ENCODE peak calls at places on chromosomes 3 and 15, in seven cellular contexts. One of them, this sample, is unnamed.

GRCh38 chr3:107657971-107658370 is 135.2 kb downstream of the BBX start:
- DNase-seq in progenitor cell of endocrine pancreas: no peak
- DNase-seq in breast epithelium: no peak
- DNase-seq in RWPE1: no peak
- DNase-seq in adrenal gland: no peak
- DNase-seq in AG09319: no peak
- DNase-seq in GM20000: no peak
- DNase-seq in this sample: no peak

GRCh38 chr15:91298101-91298500 is 198.0 kb downstream of the SV2B start:
- DNase-seq in AG09319: no peak
- DNase-seq in GM20000: no peak
- DNase-seq in RWPE1: no peak
- DNase-seq in progenitor cell of endocrine pancreas: no peak
- DNase-seq in breast epithelium: no peak
- DNase-seq in adrenal gland: no peak
- DNase-seq in this sample: no peak

GRCh38 chr3:152961323-152961722 is 126.4 kb downstream of the P2RY1 start:
- DNase-seq in progenitor cell of endocrine pancreas: no peak
- DNase-seq in GM20000: peak; percentile 27
- DNase-seq in breast epithelium: no peak
- DNase-seq in adrenal gland: no peak
- DNase-seq in RWPE1: peak; percentile 45
- DNase-seq in AG09319: peak; percentile 11
- DNase-seq in this sample: peak; percentile 38

GRCh38 chr3:141738636-141739363 is 702 bp downstream of the RNF7 start:
- DNase-seq in progenitor cell of endocrine pancreas: no peak
- DNase-seq in AG09319: no peak
- DNase-seq in RWPE1: peak; percentile 49
- DNase-seq in adrenal gland: no peak
- DNase-seq in breast epithelium: no peak
- DNase-seq in GM20000: peak; percentile 27
- DNase-seq in this sample: peak; percentile 15

GRCh38 chr3:4982773-4983738 is 3.8 kb downstream of the BHLHE40 start:
- DNase-seq in progenitor cell of endocrine pancreas: no peak
- DNase-seq in AG09319: no peak
- DNase-seq in breast epithelium: no peak
- DNase-seq in adrenal gland: peak; percentile 25
- DNase-seq in RWPE1: no peak
- DNase-seq in GM20000: no peak
- DNase-seq in this sample: no peak

GRCh38 chr15:48084759-48085420 is 35.9 kb upstream of the SLC24A5 start:
- DNase-seq in RWPE1: peak; percentile 48
- DNase-seq in breast epithelium: no peak
- DNase-seq in adrenal gland: no peak
- DNase-seq in GM20000: peak; percentile 32
- DNase-seq in progenitor cell of endocrine pancreas: no peak
- DNase-seq in AG09319: no peak
- DNase-seq in this sample: peak; percentile 22

GRCh38 chr3:84304214-84304613 is 654.6 kb upstream of the CADM2 start:
- DNase-seq in GM20000: no peak
- DNase-seq in AG09319: no peak
- DNase-seq in adrenal gland: no peak
- DNase-seq in breast epithelium: no peak
- DNase-seq in RWPE1: no peak
- DNase-seq in progenitor cell of endocrine pancreas: no peak
- DNase-seq in this sample: no peak

GRCh38 chr3:187490366-187490765 is 122.2 kb downstream of the RTP4 start:
- DNase-seq in AG09319: no peak
- DNase-seq in adrenal gland: no peak
- DNase-seq in progenitor cell of endocrine pancreas: no peak
- DNase-seq in RWPE1: no peak
- DNase-seq in GM20000: no peak
- DNase-seq in breast epithelium: no peak
- DNase-seq in this sample: no peak

GRCh38 chr3:102174832-102175374 is 259.9 kb upstream of the ZPLD1 start:
- DNase-seq in progenitor cell of endocrine pancreas: no peak
- DNase-seq in GM20000: no peak
- DNase-seq in breast epithelium: no peak
- DNase-seq in adrenal gland: no peak
- DNase-seq in AG09319: no peak
- DNase-seq in RWPE1: no peak
- DNase-seq in this sample: no peak

GRCh38 chr15:61091229-61091628 is 137.9 kb downstream of the RORA start:
- DNase-seq in GM20000: no peak
- DNase-seq in adrenal gland: no peak
- DNase-seq in breast epithelium: no peak
- DNase-seq in RWPE1: no peak
- DNase-seq in AG09319: no peak
- DNase-seq in progenitor cell of endocrine pancreas: no peak
- DNase-seq in this sample: no peak

GRCh38 chr3:130576571-130577266 is 59.7 kb downstream of the COL6A6 start:
- DNase-seq in progenitor cell of endocrine pancreas: no peak
- DNase-seq in RWPE1: no peak
- DNase-seq in AG09319: peak; percentile 25
- DNase-seq in GM20000: no peak
- DNase-seq in adrenal gland: no peak
- DNase-seq in breast epithelium: no peak
- DNase-seq in this sample: no peak

DNA sequence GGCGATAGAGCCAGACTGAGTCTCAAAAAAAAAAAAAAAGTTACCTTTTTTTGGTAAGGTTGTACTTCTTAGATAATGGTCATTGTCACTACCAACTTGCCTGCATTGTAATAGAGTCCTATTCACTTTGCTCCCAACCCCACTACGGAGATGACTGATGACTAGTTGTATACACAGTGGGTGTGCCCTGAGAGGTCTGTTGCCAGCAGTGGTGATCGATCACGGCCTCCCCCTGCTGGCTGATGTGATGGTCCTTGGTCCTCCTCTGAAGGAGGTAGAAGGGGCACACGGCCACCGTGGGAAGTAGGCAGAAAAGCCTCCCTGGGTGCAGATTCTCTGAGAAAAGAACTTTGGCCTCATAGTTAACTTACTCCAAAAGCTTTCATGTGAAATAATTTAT is 10.7 kb downstream of the GCNT3 start:
- DNase-seq in AG09319: no peak
- DNase-seq in RWPE1: peak; percentile 92
- DNase-seq in GM20000: peak; percentile 79
- DNase-seq in adrenal gland: no peak
- DNase-seq in breast epithelium: no peak
- DNase-seq in progenitor cell of endocrine pancreas: peak; percentile 51
- DNase-seq in this sample: peak; percentile 73
- TF ChIP-seq CTCF in AG09319: peak; percentile 39
- TF ChIP-seq CTCF in RWPE1: peak; percentile 15
- TF ChIP-seq CTCF in GM20000: peak; percentile 48
- TF ChIP-seq CTCF in adrenal gland: no peak
- TF ChIP-seq CTCF in breast epithelium: no peak
- TF ChIP-seq CTCF in progenitor cell of endocrine pancreas: peak; percentile 63
- TF ChIP-seq CTCF in this sample: peak; percentile 64

GRCh38 chr3:36992806-36993325 is at the start of gene EPM2AIP1:
- DNase-seq in GM20000: peak; percentile 94
- DNase-seq in adrenal gland: no peak
- DNase-seq in breast epithelium: no peak
- DNase-seq in RWPE1: peak; percentile 100
- DNase-seq in progenitor cell of endocrine pancreas: peak; percentile 65
- DNase-seq in AG09319: no peak
- DNase-seq in this sample: no peak
- TF ChIP-seq CTCF in GM20000: peak; percentile 16
- TF ChIP-seq CTCF in adrenal gland: peak; percentile 41
- TF ChIP-seq CTCF in breast epithelium: peak; percentile 35
- TF ChIP-seq CTCF in RWPE1: peak; percentile 12
- TF ChIP-seq CTCF in progenitor cell of endocrine pancreas: peak; percentile 49
- TF ChIP-seq CTCF in AG09319: peak; percentile 10
- TF ChIP-seq CTCF in this sample: peak; percentile 33

DNA sequence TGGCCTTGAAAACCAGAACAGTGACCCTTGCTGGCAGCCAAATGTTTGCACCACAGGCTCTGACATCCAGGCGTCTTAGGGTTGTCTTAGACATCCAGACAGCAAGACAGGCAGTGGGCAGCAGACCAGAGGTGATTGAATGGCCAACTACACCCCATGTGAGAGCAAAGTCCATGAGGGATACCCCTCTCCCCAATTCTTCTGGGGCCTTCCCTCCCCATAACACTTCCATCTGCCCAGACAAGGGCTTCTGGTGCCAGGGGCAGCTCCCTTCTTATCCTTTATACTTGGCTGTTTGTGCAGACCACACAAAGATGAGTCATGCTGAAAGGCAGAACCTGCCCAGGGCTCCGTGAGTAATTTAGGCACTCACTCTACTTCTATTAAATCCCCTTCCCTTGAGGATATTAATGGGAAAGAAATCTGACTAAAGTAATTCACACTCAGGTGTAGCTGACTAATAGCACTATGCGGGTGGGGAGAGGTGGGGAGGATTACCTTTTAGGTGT is 257.9 kb downstream of the UACA start:
- DNase-seq in progenitor cell of endocrine pancreas: no peak
- DNase-seq in adrenal gland: no peak
- DNase-seq in GM20000: no peak
- DNase-seq in RWPE1: peak; percentile 91
- DNase-seq in breast epithelium: no peak
- DNase-seq in AG09319: no peak
- DNase-seq in this sample: no peak
- TF ChIP-seq CTCF in progenitor cell of endocrine pancreas: no peak
- TF ChIP-seq CTCF in adrenal gland: no peak
- TF ChIP-seq CTCF in GM20000: no peak
- TF ChIP-seq CTCF in RWPE1: no peak
- TF ChIP-seq CTCF in breast epithelium: no peak
- TF ChIP-seq CTCF in AG09319: no peak
- TF ChIP-seq CTCF in this sample: no peak

GRCh38 chr15:67935244-67935643 is 95.4 kb upstream of the RNU6-1 start:
- DNase-seq in progenitor cell of endocrine pancreas: no peak
- DNase-seq in breast epithelium: no peak
- DNase-seq in GM20000: no peak
- DNase-seq in AG09319: no peak
- DNase-seq in RWPE1: no peak
- DNase-seq in adrenal gland: no peak
- DNase-seq in this sample: no peak
- TF ChIP-seq CTCF in progenitor cell of endocrine pancreas: no peak
- TF ChIP-seq CTCF in breast epithelium: no peak
- TF ChIP-seq CTCF in GM20000: no peak
- TF ChIP-seq CTCF in AG09319: no peak
- TF ChIP-seq CTCF in RWPE1: no peak
- TF ChIP-seq CTCF in adrenal gland: no peak
- TF ChIP-seq CTCF in this sample: no peak

GRCh38 chr3:71304684-71305083 is 278.8 kb downstream of the FOXP1 start:
- DNase-seq in breast epithelium: no peak
- DNase-seq in progenitor cell of endocrine pancreas: no peak
- DNase-seq in RWPE1: no peak
- DNase-seq in AG09319: no peak
- DNase-seq in adrenal gland: no peak
- DNase-seq in GM20000: no peak
- DNase-seq in this sample: no peak
- TF ChIP-seq CTCF in breast epithelium: no peak
- TF ChIP-seq CTCF in progenitor cell of endocrine pancreas: peak; percentile 44
- TF ChIP-seq CTCF in RWPE1: no peak
- TF ChIP-seq CTCF in AG09319: peak; percentile 35
- TF ChIP-seq CTCF in adrenal gland: no peak
- TF ChIP-seq CTCF in GM20000: no peak
- TF ChIP-seq CTCF in this sample: peak; percentile 9

DNA sequence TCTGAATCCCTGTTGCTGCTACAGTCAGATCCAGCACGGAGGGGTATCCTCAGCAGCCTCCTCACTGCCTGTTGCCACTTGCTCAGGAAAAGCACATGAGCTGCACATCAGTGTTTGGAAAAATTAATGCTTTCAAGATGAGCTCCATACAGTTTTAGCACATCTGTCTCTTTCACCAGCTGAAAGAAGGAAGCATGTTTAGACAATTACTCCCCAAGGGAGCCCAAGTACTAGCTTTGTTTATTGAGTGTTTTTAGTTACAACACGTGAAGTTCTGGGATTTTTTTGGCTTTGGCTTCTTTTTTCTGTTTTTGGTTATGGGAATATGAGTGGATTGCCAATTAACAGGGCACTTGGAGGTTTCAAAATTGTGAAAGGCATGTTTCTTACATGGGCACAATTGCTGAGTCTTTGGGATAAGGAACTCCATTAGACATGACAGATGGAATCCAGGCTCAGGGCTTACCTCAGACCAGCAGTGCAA is 92.5 kb upstream of the ROPN1 start:
- DNase-seq in adrenal gland: no peak
- DNase-seq in progenitor cell of endocrine pancreas: no peak
- DNase-seq in RWPE1: no peak
- DNase-seq in breast epithelium: no peak
- DNase-seq in AG09319: peak; percentile 74
- DNase-seq in GM20000: no peak
- DNase-seq in this sample: no peak
- TF ChIP-seq CTCF in adrenal gland: no peak
- TF ChIP-seq CTCF in progenitor cell of endocrine pancreas: no peak
- TF ChIP-seq CTCF in RWPE1: no peak
- TF ChIP-seq CTCF in breast epithelium: no peak
- TF ChIP-seq CTCF in AG09319: no peak
- TF ChIP-seq CTCF in GM20000: no peak
- TF ChIP-seq CTCF in this sample: no peak

DNA sequence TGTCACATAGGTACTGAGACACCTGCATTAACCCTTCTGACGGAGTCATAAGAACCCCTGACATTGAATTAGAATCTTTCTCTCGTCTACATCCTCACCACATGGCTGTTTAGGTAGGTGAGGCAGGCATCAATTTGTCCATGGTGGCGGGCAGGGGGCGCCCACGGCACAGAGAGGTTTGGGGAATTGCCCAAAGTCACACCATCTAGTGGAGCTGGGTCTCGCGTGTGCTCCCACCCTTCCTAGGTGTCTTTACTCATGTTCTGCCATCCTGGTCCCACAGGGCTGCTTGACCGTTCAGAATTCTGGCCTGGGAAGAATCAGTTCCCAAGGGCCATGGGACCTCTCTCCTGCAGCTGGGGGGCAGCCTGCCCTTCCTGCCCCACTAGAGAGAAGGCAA is 14.7 kb upstream of the DLL4 start:
- DNase-seq in GM20000: no peak
- DNase-seq in AG09319: no peak
- DNase-seq in progenitor cell of endocrine pancreas: no peak
- DNase-seq in adrenal gland: no peak
- DNase-seq in RWPE1: no peak
- DNase-seq in breast epithelium: no peak
- DNase-seq in this sample: no peak
- TF ChIP-seq CTCF in GM20000: no peak
- TF ChIP-seq CTCF in AG09319: no peak
- TF ChIP-seq CTCF in progenitor cell of endocrine pancreas: peak; percentile 29
- TF ChIP-seq CTCF in adrenal gland: no peak
- TF ChIP-seq CTCF in RWPE1: no peak
- TF ChIP-seq CTCF in breast epithelium: no peak
- TF ChIP-seq CTCF in this sample: peak; percentile 8

DNA sequence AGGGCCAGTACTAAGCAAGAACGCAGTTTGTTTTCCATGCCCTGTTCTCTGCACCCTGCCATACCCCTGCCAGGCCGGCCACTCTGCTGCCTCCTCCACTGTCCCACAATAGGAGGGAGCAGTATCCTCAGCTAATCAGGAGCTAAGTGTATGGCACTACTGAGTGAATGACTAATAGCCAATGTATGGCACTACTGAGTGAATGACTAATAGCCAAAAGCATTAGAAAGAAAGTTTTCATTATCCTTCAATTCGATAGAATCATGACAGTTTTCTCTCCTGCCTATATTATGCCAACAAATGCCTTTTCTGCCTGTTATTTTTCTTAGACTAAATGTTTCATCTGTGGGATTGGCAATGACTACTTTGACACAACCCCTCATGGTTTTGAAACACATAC is 107.5 kb upstream of the CHRM5 start:
- DNase-seq in AG09319: no peak
- DNase-seq in breast epithelium: no peak
- DNase-seq in progenitor cell of endocrine pancreas: no peak
- DNase-seq in GM20000: no peak
- DNase-seq in adrenal gland: no peak
- DNase-seq in RWPE1: peak; percentile 53
- DNase-seq in this sample: no peak
- TF ChIP-seq CTCF in AG09319: no peak
- TF ChIP-seq CTCF in breast epithelium: no peak
- TF ChIP-seq CTCF in progenitor cell of endocrine pancreas: no peak
- TF ChIP-seq CTCF in GM20000: no peak
- TF ChIP-seq CTCF in adrenal gland: no peak
- TF ChIP-seq CTCF in RWPE1: no peak
- TF ChIP-seq CTCF in this sample: no peak